ENCODE peak calls at places on chromosome 17, in eight cellular contexts. X, B, E, M, P, Y, T and N are unnamed samples.

GRCh38 chr17:35171834-35172233 is 22.4 kb downstream of the SLC35G3 start:
- DNase-seq in B (no peak), Y (no peak), X (no peak), E (no peak), P (no peak), T (no peak), M (no peak), N (no peak)

GRCh38 chr17:17742133-17742621 is 60.9 kb downstream of the RAI1 start:
- DNase-seq in X (no peak), Y (no peak), B (no peak), P (no peak), M (no peak), E (peak; percentile 38), T (no peak), N (no peak)

GRCh38 chr17:48671697-48672171 is 45.6 kb upstream of the HOXB9 start:
- DNase-seq in Y (peak; percentile 15), E (peak; percentile 70), T (peak; percentile 69), M (peak; percentile 87), X (no peak), B (peak; percentile 90), P (peak; percentile 94), N (peak; percentile 61)

GRCh38 chr17:17784599-17785264 is 52.1 kb downstream of the SREBF1 start:
- DNase-seq in M (no peak), X (no peak), B (no peak), P (no peak), Y (no peak), T (peak; percentile 36), E (no peak), N (no peak)

GRCh38 chr17:45376171-45376564 is 56.5 kb downstream of the ARHGAP27 start:
- DNase-seq in Y (no peak), T (no peak), P (no peak), M (no peak), E (no peak), B (no peak), X (no peak), N (no peak)

GRCh38 chr17:67133161-67133560 is 88.8 kb downstream of the CACNG1 start:
- DNase-seq in P (no peak), E (no peak), X (no peak), Y (no peak), T (no peak), B (no peak), M (no peak), N (no peak)

GRCh38 chr17:76145231-76146052 is 4.4 kb upstream of the FOXJ1 start:
- DNase-seq in M (no peak), E (no peak), Y (no peak), X (no peak), B (no peak), T (peak; percentile 39), P (peak; percentile 74), N (no peak)

GRCh38 chr17:32927724-32928526 is at the start of gene TMEM98:
- DNase-seq in Y (no peak), B (peak; percentile 65), P (peak; percentile 79), T (peak; percentile 12), X (no peak), E (no peak), M (peak; percentile 84), N (peak; percentile 29)

GRCh38 chr17:21113106-21113690 is 13.6 kb upstream of the DHRS7B start:
- DNase-seq in Y (no peak), X (no peak), E (no peak), T (no peak), M (no peak), B (no peak), P (no peak), N (no peak)

GRCh38 chr17:41013606-41014005 is 4.7 kb upstream of the KRTAP3-1 start:
- DNase-seq in B (no peak), P (no peak), E (peak; percentile 52), Y (peak; percentile 24), T (no peak), X (no peak), M (no peak), N (no peak)

GRCh38 chr17:20995873-20996723 is 46.7 kb downstream of the USP22 start:
- DNase-seq in E (no peak), Y (no peak), P (no peak), X (no peak), T (no peak), B (no peak), M (no peak), N (no peak)

GRCh38 chr17:73787036-73787720 is 142.9 kb upstream of the SDK2 start:
- DNase-seq in Y (no peak), T (no peak), B (no peak), M (peak; percentile 68), E (no peak), X (no peak), P (no peak), N (no peak)

GRCh38 chr17:2564876-2565275 is 28.6 kb upstream of the PAFAH1B1 start:
- DNase-seq in Y (no peak), E (no peak), X (no peak), P (no peak), B (no peak), M (no peak), T (no peak), N (peak; percentile 84)

GRCh38 chr17:57356722-57357391 is 100.5 kb downstream of the MSI2 start:
- DNase-seq in E (no peak), B (no peak), X (no peak), Y (no peak), P (no peak), T (no peak), M (no peak), N (no peak)

GRCh38 chr17:39753514-39754160 is 15.9 kb downstream of the GRB7 start:
- DNase-seq in B (peak; percentile 81), E (no peak), T (peak; percentile 74), X (no peak), M (no peak), Y (no peak), P (peak; percentile 88), N (no peak)

GRCh38 chr17:8041249-8041928 is 2.5 kb downstream of the ALOX15B start:
- DNase-seq in E (peak; percentile 51), Y (peak; percentile 92), M (peak; percentile 63), T (peak; percentile 47), X (no peak), P (peak; percentile 42), B (no peak), N (peak; percentile 75)

GRCh38 chr17:79970576-79971068 is 65.0 kb downstream of the TBC1D16 start:
- DNase-seq in M (peak; percentile 81), E (no peak), T (peak; percentile 30), X (no peak), Y (no peak), P (peak; percentile 56), B (no peak), N (peak; percentile 40)

GRCh38 chr17:17696075-17696474 is 14.8 kb downstream of the RAI1 start:
- DNase-seq in X (no peak), T (no peak), E (no peak), M (no peak), P (no peak), B (no peak), Y (no peak), N (no peak)

GRCh38 chr17:4469552-4469951 is 29.1 kb upstream of the SPNS2 start:
- DNase-seq in M (no peak), Y (no peak), X (no peak), T (no peak), B (peak; percentile 54), P (no peak), E (no peak), N (no peak)

GRCh38 chr17:78510141-78510935 is 66.9 kb downstream of the DNAH17 start:
- DNase-seq in M (no peak), Y (no peak), P (peak; percentile 71), T (no peak), E (no peak), X (no peak), B (no peak), N (no peak)

GRCh38 chr17:37342589-37342988 is 33.2 kb upstream of the C17orf78 start:
- DNase-seq in P (no peak), T (no peak), X (no peak), Y (no peak), E (no peak), B (no peak), M (no peak), N (no peak)

GRCh38 chr17:78785663-78786057 is 3.6 kb upstream of the CYTH1 start:
- DNase-seq in Y (no peak), X (no peak), E (no peak), T (no peak), P (no peak), B (no peak), M (no peak), N (no peak)

GRCh38 chr17:36972186-36972686 is 23.5 kb downstream of the AATF start:
- DNase-seq in P (no peak), M (no peak), Y (no peak), E (no peak), B (no peak), X (no peak), T (no peak), N (peak; percentile 31)

GRCh38 chr17:72699566-72699965 is 392.9 kb downstream of the SLC39A11 start:
- DNase-seq in B (no peak), M (no peak), X (no peak), E (peak; percentile 42), T (no peak), Y (no peak), P (no peak), N (no peak)

GRCh38 chr17:20315821-20316220 is 151.5 kb downstream of the LGALS9B start:
- DNase-seq in Y (peak; percentile 40), E (no peak), M (peak; percentile 38), P (no peak), T (no peak), X (no peak), B (no peak), N (peak; percentile 8)

GRCh38 chr17:62760059-62760887 is 47.8 kb downstream of the MARCHF10 start:
- DNase-seq in T (no peak), M (no peak), B (no peak), E (peak; percentile 74), P (no peak), Y (no peak), X (no peak), N (no peak)

GRCh38 chr17:43579570-43580140 is 33.5 kb upstream of the ETV4 start:
- DNase-seq in X (no peak), E (peak; percentile 80), T (no peak), B (no peak), P (no peak), Y (no peak), M (no peak), N (peak; percentile 87)

GRCh38 chr17:82223517-82223916 is 5.3 kb upstream of the SLC16A3 start:
- DNase-seq in Y (no peak), T (no peak), X (no peak), P (no peak), M (no peak), E (no peak), B (no peak), N (no peak)

GRCh38 chr17:75238684-75239191 is 22.7 kb downstream of the GGA3 start:
- DNase-seq in E (peak; percentile 55), M (peak; percentile 75), X (no peak), B (peak; percentile 60), T (peak; percentile 59), Y (no peak), P (peak; percentile 80), N (peak; percentile 71)

GRCh38 chr17:44565866-44566443 is 8.7 kb downstream of the FZD2 start:
- DNase-seq in B (no peak), X (no peak), P (no peak), M (no peak), E (no peak), T (no peak), Y (no peak), N (no peak)

GRCh38 chr17:35577826-35578194 is 561 bp downstream of the PEX12 start:
- DNase-seq in B (no peak), T (no peak), E (peak; percentile 16), Y (no peak), X (no peak), M (no peak), P (no peak), N (peak; percentile 11)